ENCODE peak calls at places on chromosomes 4 and X, in nine cellular contexts. U, R, O, A, E, Y, C, P and V are unnamed samples.

GRCh38 chr4:152398060-152398459 is 137.8 kb downstream of the FBXW7 start:
- DNase-seq in U (no peak), R (no peak), O (no peak), A (no peak), E (no peak), Y (no peak), C (no peak), P (no peak), V (no peak)

GRCh38 chr4:14254252-14254651 is 626.7 kb upstream of the BOD1L1 start:
- DNase-seq in U (peak), R (peak), O (peak), A (peak), E (peak), Y (peak), C (peak), P (no peak), V (peak)

GRCh38 chrX:48278958-48279357 is 23.8 kb downstream of the SSX1 start:
- DNase-seq in U (no peak), R (no peak), O (no peak), A (no peak), E (peak), Y (no peak), C (no peak), P (no peak), V (peak)

GRCh38 chr4:113776016-113776415 is 14.5 kb upstream of the CAMK2D start:
- DNase-seq in U (no peak), R (no peak), O (no peak), A (no peak), E (no peak), Y (no peak), C (no peak), P (no peak), V (no peak)

GRCh38 chr4:125505637-125506036 is 190.9 kb downstream of the FAT4 start:
- DNase-seq in U (no peak), R (no peak), O (no peak), A (no peak), E (no peak), Y (no peak), C (no peak), P (no peak), V (no peak)

GRCh38 chr4:176238819-176239218 is 30.2 kb downstream of the ASB5 start:
- DNase-seq in U (no peak), R (peak), O (no peak), A (no peak), E (no peak), Y (no peak), C (no peak), P (no peak), V (no peak)

GRCh38 chrX:136162827-136163427 is 15.6 kb downstream of the FHL1 start:
- DNase-seq in U (no peak), R (peak), O (peak), A (peak), E (peak), Y (peak), C (peak), P (no peak), V (peak)

GRCh38 chr4:103074039-103074438 is 2.5 kb downstream of the SLC9B2 start:
- DNase-seq in U (no peak), R (no peak), O (no peak), A (no peak), E (no peak), Y (no peak), C (no peak), P (no peak), V (no peak)

GRCh38 chrX:47311857-47312774 is 58.3 kb upstream of the ZNF157 start:
- DNase-seq in U (peak), R (peak), O (peak), A (no peak), E (peak), Y (peak), C (peak), P (peak), V (no peak)

GRCh38 chr4:122819708-122820449 is 6.8 kb upstream of the FGF2 start:
- DNase-seq in U (no peak), R (peak), O (no peak), A (no peak), E (no peak), Y (no peak), C (no peak), P (no peak), V (no peak)

GRCh38 chrX:148365233-148365632 is 135.2 kb upstream of the AFF2 start:
- DNase-seq in U (no peak), R (no peak), O (no peak), A (no peak), E (no peak), Y (no peak), C (no peak), P (no peak), V (no peak)

GRCh38 chr4:26762650-26763049 is 98.0 kb upstream of the STIM2 start:
- DNase-seq in U (no peak), R (no peak), O (no peak), A (no peak), E (no peak), Y (no peak), C (no peak), P (no peak), V (no peak)

GRCh38 chr4:74267998-74268606 is 40.2 kb upstream of the EPGN start:
- DNase-seq in U (no peak), R (peak), O (no peak), A (no peak), E (no peak), Y (no peak), C (no peak), P (no peak), V (no peak)

GRCh38 chrX:43707812-43708548 is 51.9 kb downstream of the MAOA start:
- DNase-seq in U (peak), R (no peak), O (peak), A (no peak), E (no peak), Y (peak), C (no peak), P (no peak), V (no peak)

GRCh38 chr4:164716901-164717300 is 37.0 kb upstream of the SMIM31 start:
- DNase-seq in U (no peak), R (no peak), O (no peak), A (no peak), E (peak), Y (no peak), C (no peak), P (no peak), V (no peak)

GRCh38 chrX:34350552-34350951 is 218.4 kb upstream of the FAM47A start:
- DNase-seq in U (no peak), R (no peak), O (no peak), A (no peak), E (no peak), Y (no peak), C (no peak), P (no peak), V (no peak)

GRCh38 chr4:62018537-62018936 is 818.4 kb downstream of the ADGRL3 start:
- DNase-seq in U (no peak), R (no peak), O (no peak), A (no peak), E (peak), Y (no peak), C (no peak), P (no peak), V (no peak)

GRCh38 chr4:145279122-145279960 is 99.0 kb upstream of the OTUD4 start:
- DNase-seq in U (no peak), R (peak), O (no peak), A (no peak), E (no peak), Y (no peak), C (no peak), P (no peak), V (peak)

GRCh38 chr4:160848901-160849735 is 1314.7 kb downstream of the FSTL5 start:
- DNase-seq in U (no peak), R (peak), O (no peak), A (no peak), E (peak), Y (no peak), C (no peak), P (no peak), V (no peak)

GRCh38 chr4:40749717-40750460 is at the start of gene NSUN7:
- DNase-seq in U (no peak), R (no peak), O (peak), A (peak), E (peak), Y (peak), C (peak), P (peak), V (peak)

GRCh38 chr4:95213361-95213760 is 335.4 kb downstream of the UNC5C start:
- DNase-seq in U (no peak), R (no peak), O (no peak), A (no peak), E (no peak), Y (no peak), C (no peak), P (no peak), V (no peak)

GRCh38 chr4:186939766-186940165 is 216.1 kb upstream of the FAT1 start:
- DNase-seq in U (no peak), R (no peak), O (no peak), A (no peak), E (no peak), Y (no peak), C (no peak), P (no peak), V (no peak)

GRCh38 chr4:24928708-24929107 is 15.9 kb upstream of the CCDC149 start:
- DNase-seq in U (no peak), R (no peak), O (no peak), A (no peak), E (no peak), Y (no peak), C (no peak), P (no peak), V (no peak)

GRCh38 chr4:140448830-140449229 is 21.4 kb upstream of the CLGN start:
- DNase-seq in U (no peak), R (no peak), O (no peak), A (no peak), E (no peak), Y (no peak), C (no peak), P (no peak), V (no peak)

GRCh38 chr4:109332926-109333464 is 30.5 kb upstream of the COL25A1 start:
- DNase-seq in U (no peak), R (no peak), O (no peak), A (no peak), E (peak), Y (no peak), C (no peak), P (no peak), V (no peak)

GRCh38 chrX:19636989-19637388 is 121.7 kb upstream of the MAP3K15 start:
- DNase-seq in U (no peak), R (no peak), O (no peak), A (no peak), E (no peak), Y (no peak), C (no peak), P (no peak), V (no peak)

GRCh38 chr4:42371306-42372063 is 25.8 kb upstream of the SHISA3 start:
- DNase-seq in U (no peak), R (peak), O (no peak), A (no peak), E (no peak), Y (no peak), C (peak), P (no peak), V (no peak)

GRCh38 chr4:105878668-105879067 is 16.6 kb upstream of the NPNT start:
- DNase-seq in U (no peak), R (no peak), O (no peak), A (no peak), E (no peak), Y (no peak), C (no peak), P (no peak), V (no peak)

GRCh38 chr4:145933134-145933533 is 5.5 kb downstream of the ZNF827 start:
- DNase-seq in U (no peak), R (peak), O (no peak), A (no peak), E (no peak), Y (no peak), C (no peak), P (no peak), V (no peak)

GRCh38 chr4:170875868-170876267 is 786.1 kb upstream of the AADAT start:
- DNase-seq in U (no peak), R (no peak), O (no peak), A (no peak), E (no peak), Y (no peak), C (no peak), P (no peak), V (no peak)

GRCh38 chr4:1290165-1290977 is 680 bp downstream of the MAEA start:
- DNase-seq in U (no peak), R (no peak), O (peak), A (no peak), E (no peak), Y (no peak), C (no peak), P (no peak), V (no peak)

GRCh38 chr4:8732092-8732491 is 139.5 kb downstream of the CPZ start:
- DNase-seq in U (no peak), R (no peak), O (peak), A (no peak), E (peak), Y (peak), C (no peak), P (no peak), V (no peak)

GRCh38 chr4:19214591-19214990 is 1037.1 kb upstream of the SLIT2 start:
- DNase-seq in U (no peak), R (peak), O (no peak), A (no peak), E (no peak), Y (no peak), C (no peak), P (no peak), V (no peak)

GRCh38 chr4:3402409-3403103 is 39.2 kb upstream of the HGFAC start:
- DNase-seq in U (peak), R (peak), O (no peak), A (peak), E (no peak), Y (peak), C (no peak), P (no peak), V (no peak)

GRCh38 chr4:103400405-103400804 is 202.3 kb upstream of the CENPE start:
- DNase-seq in U (no peak), R (peak), O (no peak), A (no peak), E (no peak), Y (no peak), C (no peak), P (no peak), V (no peak)

GRCh38 chr4:116849620-116850019 is 235.8 kb downstream of the TRAM1L1 start:
- DNase-seq in U (no peak), R (no peak), O (no peak), A (no peak), E (peak), Y (no peak), C (no peak), P (no peak), V (no peak)

GRCh38 chrX:43728966-43729365 is 72.9 kb downstream of the MAOA start:
- DNase-seq in U (no peak), R (no peak), O (no peak), A (no peak), E (no peak), Y (no peak), C (no peak), P (no peak), V (no peak)

GRCh38 chr4:78599147-78599546 is 47.6 kb downstream of the ANXA3 start:
- DNase-seq in U (no peak), R (no peak), O (no peak), A (no peak), E (no peak), Y (no peak), C (no peak), P (no peak), V (no peak)

GRCh38 chrX:16573781-16574180 is 76.2 kb upstream of the S100G start:
- DNase-seq in U (no peak), R (peak), O (no peak), A (no peak), E (no peak), Y (no peak), C (no peak), P (no peak), V (no peak)

GRCh38 chr4:66927937-66928336 is 617.4 kb downstream of the CENPC start:
- DNase-seq in U (no peak), R (no peak), O (no peak), A (no peak), E (no peak), Y (no peak), C (no peak), P (no peak), V (no peak)

DNA sequence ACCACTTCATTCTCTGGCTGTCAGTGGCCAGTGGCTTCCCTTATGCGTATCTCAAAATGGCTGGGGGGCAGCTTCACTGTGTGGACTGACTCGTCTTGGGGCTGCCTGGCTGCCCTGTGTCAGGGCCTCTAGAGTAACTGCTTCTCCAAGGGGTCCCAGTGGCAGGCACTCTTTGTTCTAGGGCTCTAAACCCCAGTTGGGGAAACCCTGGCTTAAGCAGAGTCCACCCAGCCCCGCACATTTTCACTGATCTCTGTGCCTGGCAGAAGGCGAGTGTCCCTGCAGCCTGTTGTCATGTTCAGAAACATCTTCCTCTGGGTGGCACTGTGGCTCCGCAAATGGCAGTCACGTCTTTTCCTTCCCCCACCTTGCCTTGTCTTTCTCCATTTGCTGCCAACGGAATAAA is 59.7 kb downstream of the NBDY start:
- DNase-seq in U (no peak), R (no peak), O (peak), A (no peak), E (no peak), Y (peak), C (no peak), P (no peak), V (peak)
- TF ChIP-seq CTCF in U (peak), R (no peak), O (no peak), A (no peak), E (no peak), Y (no peak), C (no peak), P (no peak), V (no peak)

DNA sequence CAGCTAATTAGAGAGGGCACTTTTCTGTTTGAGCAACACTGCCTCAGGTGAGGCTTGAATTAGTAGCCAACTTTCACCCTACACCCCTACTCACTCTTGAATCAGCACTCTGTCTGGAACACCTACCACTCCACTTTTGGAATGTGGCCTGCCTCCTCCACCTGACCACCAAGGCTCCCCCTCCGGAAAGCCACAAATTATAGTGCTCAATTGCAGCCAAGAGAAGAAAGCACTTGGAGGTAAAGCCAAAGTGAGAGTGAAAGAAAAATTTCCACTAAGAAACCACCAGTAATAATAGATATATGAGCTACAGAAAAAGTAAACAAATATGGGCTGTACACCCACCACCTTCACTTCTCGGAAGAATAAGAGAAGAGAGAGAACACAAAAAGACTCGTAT is 41.1 kb downstream of the PPP3CA start:
- DNase-seq in U (no peak), R (no peak), O (no peak), A (no peak), E (peak), Y (no peak), C (no peak), P (no peak), V (no peak)
- H3K4me3 ChIP-seq in U (no peak), R (no peak), O (no peak), A (no peak), E (no peak), Y (no peak), C (no peak), P (no peak), V (no peak)

GRCh38 chrX:9656871-9657270 is 108.8 kb downstream of the GPR143 start:
- DNase-seq in U (no peak), R (no peak), O (no peak), A (no peak), E (no peak), Y (no peak), C (no peak), P (no peak), V (no peak)
- TF ChIP-seq CTCF in U (no peak), R (no peak), O (no peak), A (no peak), E (no peak), Y (no peak), C (no peak), P (no peak), V (no peak)

DNA sequence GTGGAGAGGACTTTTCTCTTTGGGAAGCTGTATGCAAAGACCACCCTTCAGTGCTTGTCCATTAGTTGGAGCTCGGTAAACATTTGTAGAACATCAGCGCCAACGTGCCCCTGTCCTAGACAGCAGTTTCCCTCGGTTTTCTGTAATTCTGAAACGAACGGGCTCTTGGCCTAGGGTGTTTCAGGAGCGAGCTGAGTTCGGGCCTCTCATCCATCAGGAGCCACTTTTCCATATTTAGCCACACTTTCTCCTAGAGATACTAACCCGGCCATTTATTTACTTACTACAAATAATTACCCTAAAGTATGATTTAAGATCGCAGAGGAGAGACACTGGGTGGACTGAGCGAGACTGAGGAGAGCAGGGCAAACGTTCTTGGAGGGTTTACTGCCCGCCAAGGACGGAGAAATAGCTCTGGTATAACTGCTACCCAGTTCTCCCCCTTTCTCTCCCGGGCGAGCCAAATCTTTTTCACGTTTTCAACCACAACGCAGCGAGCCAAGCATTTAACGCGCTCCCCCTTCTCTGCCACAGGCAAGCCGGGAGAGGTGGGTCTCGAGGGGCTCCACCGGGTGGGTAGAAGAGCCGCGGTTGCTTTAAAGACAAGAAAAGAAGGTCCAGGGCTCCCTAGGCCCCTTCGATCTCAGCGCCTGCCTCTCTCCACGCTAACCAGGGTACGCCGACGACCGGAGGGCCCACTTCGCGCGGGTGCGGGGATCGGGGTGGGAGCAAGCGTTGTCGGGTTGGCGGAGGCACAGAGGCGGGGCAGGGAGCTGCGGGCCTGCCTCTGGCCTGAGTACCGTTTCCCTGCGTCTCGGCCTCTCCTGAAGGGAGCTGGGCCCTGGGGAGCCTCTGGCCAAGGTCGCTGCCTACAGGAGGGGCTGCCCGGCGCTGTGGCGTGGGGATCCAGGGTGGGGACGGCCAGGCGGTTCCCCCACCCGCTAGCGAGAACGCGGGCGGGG is 10.8 kb upstream of the PITX2 start:
- DNase-seq in U (no peak), R (no peak), O (no peak), A (no peak), E (peak), Y (no peak), C (no peak), P (no peak), V (peak)
- H3K4me3 ChIP-seq in U (no peak), R (no peak), O (no peak), A (no peak), E (peak), Y (no peak), C (no peak), P (no peak), V (peak)

GRCh38 chr4:6746721-6747689 is 31.0 kb downstream of the BLOC1S4 start:
- DNase-seq in U (no peak), R (no peak), O (peak), A (no peak), E (no peak), Y (peak), C (no peak), P (no peak), V (no peak)

GRCh38 chr4:6742507-6742906 is 26.5 kb downstream of the BLOC1S4 start:
- DNase-seq in U (no peak), R (no peak), O (no peak), A (no peak), E (no peak), Y (no peak), C (no peak), P (no peak), V (no peak)

GRCh38 chr4:6739920-6740319 is 23.9 kb downstream of the BLOC1S4 start:
- DNase-seq in U (no peak), R (no peak), O (no peak), A (no peak), E (no peak), Y (peak), C (no peak), P (no peak), V (no peak)

GRCh38 chr4:6740347-6740746 is 24.4 kb downstream of the BLOC1S4 start:
- DNase-seq in U (no peak), R (no peak), O (no peak), A (no peak), E (no peak), Y (peak), C (no peak), P (no peak), V (no peak)

DNA sequence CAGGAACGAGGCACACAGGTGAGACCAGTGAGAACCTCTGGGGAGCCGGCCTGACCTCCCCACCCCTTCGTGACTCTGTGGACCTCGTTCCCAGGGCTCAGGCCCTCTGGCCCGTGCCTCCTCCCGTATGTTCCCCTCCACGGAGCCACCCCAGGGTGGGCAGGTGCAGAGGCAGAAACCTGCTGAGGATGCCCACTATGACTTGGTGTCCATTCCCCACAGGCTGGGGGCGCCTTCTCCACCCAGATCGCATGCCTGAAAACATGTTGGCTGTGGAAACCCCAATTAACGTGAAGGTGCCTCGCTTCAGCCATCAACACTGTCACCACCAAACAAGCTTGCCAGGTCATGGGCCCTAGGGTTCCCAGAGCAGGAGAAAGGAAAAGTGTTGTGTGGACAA is 27.0 kb downstream of the BLOC1S4 start:
- DNase-seq in U (no peak), R (no peak), O (no peak), A (no peak), E (no peak), Y (peak), C (no peak), P (no peak), V (no peak)
- TF ChIP-seq CTCF in U (no peak), R (no peak), O (no peak), A (no peak), E (no peak), Y (no peak), C (no peak), P (no peak), V (no peak)